ENCODE peak calls at places on chromosome 15, in four cellular contexts. One of them, this sample, is unnamed.

GRCh38 chr15:36960179-36960946 is 140.0 kb downstream of the MEIS2 start:
- DNase-seq in K562: no peak
- DNase-seq in H1: no peak
- DNase-seq in GM12878: no peak
- DNase-seq in this sample: no peak

GRCh38 chr15:89462198-89462912 is 34.0 kb downstream of the RHCG start:
- DNase-seq in K562: peak
- DNase-seq in H1: no peak
- DNase-seq in GM12878: no peak
- DNase-seq in this sample: peak

GRCh38 chr15:56733131-56734012 is at the start of gene ZNF280D:
- DNase-seq in K562: peak
- DNase-seq in H1: peak
- DNase-seq in GM12878: no peak
- DNase-seq in this sample: peak

GRCh38 chr15:100671858-100672543 is 69.6 kb downstream of the ASB7 start:
- DNase-seq in K562: peak
- DNase-seq in H1: no peak
- DNase-seq in GM12878: no peak
- DNase-seq in this sample: peak

GRCh38 chr15:100058458-100058857 is 283.3 kb downstream of the ADAMTS17 start:
- DNase-seq in K562: no peak
- DNase-seq in H1: no peak
- DNase-seq in GM12878: no peak
- DNase-seq in this sample: no peak

GRCh38 chr15:90560229-90560771 is 30.6 kb downstream of the CRTC3 start:
- DNase-seq in K562: no peak
- DNase-seq in H1: no peak
- DNase-seq in GM12878: no peak
- DNase-seq in this sample: no peak

GRCh38 chr15:43121863-43122262 is 11.5 kb upstream of the TMEM62 start:
- DNase-seq in K562: no peak
- DNase-seq in H1: no peak
- DNase-seq in GM12878: no peak
- DNase-seq in this sample: no peak

GRCh38 chr15:67165653-67166260 is 88.7 kb downstream of the AAGAB start:
- DNase-seq in K562: no peak
- DNase-seq in H1: peak
- DNase-seq in GM12878: no peak
- DNase-seq in this sample: no peak

GRCh38 chr15:88725305-88726220 is 77.7 kb upstream of the ACAN start:
- DNase-seq in K562: no peak
- DNase-seq in H1: no peak
- DNase-seq in GM12878: no peak
- DNase-seq in this sample: no peak

GRCh38 chr15:44468713-44469385 is 41.4 kb downstream of the CTDSPL2 start:
- DNase-seq in K562: no peak
- DNase-seq in H1: no peak
- DNase-seq in GM12878: no peak
- DNase-seq in this sample: no peak

GRCh38 chr15:40722934-40723333 is 28.0 kb downstream of the RAD51 start:
- DNase-seq in K562: no peak
- DNase-seq in H1: no peak
- DNase-seq in GM12878: no peak
- DNase-seq in this sample: no peak

GRCh38 chr15:40722354-40722753 is 27.4 kb downstream of the RAD51 start:
- DNase-seq in K562: no peak
- DNase-seq in H1: no peak
- DNase-seq in GM12878: no peak
- DNase-seq in this sample: no peak

GRCh38 chr15:40723919-40724318 is 28.9 kb downstream of the RAD51 start:
- DNase-seq in K562: no peak
- DNase-seq in H1: no peak
- DNase-seq in GM12878: no peak
- DNase-seq in this sample: no peak

GRCh38 chr15:40716165-40716564 is 21.2 kb downstream of the RAD51 start:
- DNase-seq in K562: no peak
- DNase-seq in H1: no peak
- DNase-seq in GM12878: no peak
- DNase-seq in this sample: no peak

GRCh38 chr15:40721716-40722115 is 26.7 kb downstream of the RAD51 start:
- DNase-seq in K562: no peak
- DNase-seq in H1: no peak
- DNase-seq in GM12878: no peak
- DNase-seq in this sample: no peak
- TF ChIP-seq BRCA1 in K562: no peak
- TF ChIP-seq BRCA1 in H1: no peak
- TF ChIP-seq BRCA1 in GM12878: no peak
- TF ChIP-seq BRCA1 in this sample: no peak

GRCh38 chr15:51579012-51579411 is 43.6 kb downstream of the DMXL2 start:
- DNase-seq in K562: no peak
- DNase-seq in H1: no peak
- DNase-seq in GM12878: no peak
- DNase-seq in this sample: no peak
- TF ChIP-seq BRCA1 in K562: no peak
- TF ChIP-seq BRCA1 in H1: no peak
- TF ChIP-seq BRCA1 in GM12878: no peak
- TF ChIP-seq BRCA1 in this sample: no peak

GRCh38 chr15:69469467-69470191 is 17.0 kb downstream of the RPLP1 start:
- DNase-seq in K562: peak
- DNase-seq in H1: no peak
- DNase-seq in GM12878: no peak
- DNase-seq in this sample: no peak

GRCh38 chr15:69467636-69468035 is 15.0 kb downstream of the RPLP1 start:
- DNase-seq in K562: no peak
- DNase-seq in H1: peak
- DNase-seq in GM12878: no peak
- DNase-seq in this sample: no peak

GRCh38 chr15:69466733-69467132 is 14.1 kb downstream of the RPLP1 start:
- DNase-seq in K562: no peak
- DNase-seq in H1: no peak
- DNase-seq in GM12878: no peak
- DNase-seq in this sample: no peak

GRCh38 chr15:69465253-69465652 is 12.6 kb downstream of the RPLP1 start:
- DNase-seq in K562: no peak
- DNase-seq in H1: no peak
- DNase-seq in GM12878: no peak
- DNase-seq in this sample: no peak

DNA sequence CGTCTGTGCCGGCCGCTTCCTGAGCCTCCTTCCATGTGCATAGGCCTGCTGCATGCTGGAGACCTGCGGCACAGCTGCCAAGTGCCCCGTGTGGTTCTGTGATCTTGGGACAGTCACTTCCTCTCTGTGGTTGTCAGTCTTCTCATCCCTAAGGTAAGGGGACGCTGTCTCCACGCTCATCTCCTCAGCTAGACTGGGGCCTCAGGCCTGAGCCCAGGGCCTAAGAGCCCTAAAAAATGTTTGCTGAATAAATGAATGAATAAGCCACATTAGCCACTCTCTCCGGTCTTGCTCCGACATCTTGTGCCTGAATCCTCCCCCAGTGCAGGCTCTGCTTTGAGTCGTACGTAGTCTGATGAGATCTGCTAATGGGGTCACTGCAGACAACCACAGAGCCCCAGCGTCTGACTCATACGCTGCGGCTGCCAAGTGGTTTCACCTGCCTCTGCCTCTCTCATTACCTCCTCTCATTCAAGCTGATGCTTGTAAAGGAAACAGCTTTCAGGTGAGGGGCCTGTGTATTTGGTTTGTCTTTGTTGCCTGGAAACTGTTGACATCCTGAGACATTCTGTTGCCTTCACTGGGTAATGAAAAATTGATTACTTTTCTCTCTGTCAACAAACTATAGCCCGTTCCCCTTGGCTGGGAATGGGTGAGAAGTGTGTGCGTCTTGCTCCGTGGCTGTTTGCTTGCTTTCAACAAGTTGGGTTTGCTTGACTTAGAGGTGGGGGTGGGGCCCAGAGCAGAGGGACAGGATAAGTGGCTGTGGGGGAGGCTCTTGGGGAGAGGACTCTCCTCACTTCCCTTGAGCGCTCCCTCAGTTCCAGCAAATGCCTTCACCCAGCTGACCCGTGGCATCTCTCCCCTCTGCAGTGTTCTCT is 15.9 kb downstream of the RPLP1 start:
- DNase-seq in K562: peak
- DNase-seq in H1: peak
- DNase-seq in GM12878: no peak
- DNase-seq in this sample: no peak
- TF ChIP-seq BRCA1 in K562: no peak
- TF ChIP-seq BRCA1 in H1: no peak
- TF ChIP-seq BRCA1 in GM12878: no peak
- TF ChIP-seq BRCA1 in this sample: no peak

GRCh38 chr15:31459011-31459748 is 132.5 kb downstream of the KLF13 start:
- DNase-seq in K562: no peak
- DNase-seq in H1: no peak
- DNase-seq in GM12878: peak
- DNase-seq in this sample: no peak
- TF ChIP-seq BRCA1 in K562: no peak
- TF ChIP-seq BRCA1 in H1: no peak
- TF ChIP-seq BRCA1 in GM12878: no peak
- TF ChIP-seq BRCA1 in this sample: no peak

This sample was measured in HepG2.